ENCODE peak calls at places on chromosomes 4 and X, in six cellular contexts. Y is foreskin fibroblast, C is HFFc6, F is lower lobe of right lung, X is epithelial cell of esophagus, J is lower leg skin. D is an unnamed sample.
A peak's percentile ranks its signal among the peaks of the same experiment; 100 is the strongest.

GRCh38 chr4:8540072-8540471 is 40.1 kb upstream of the GPR78 start:
- DNase-seq in J (no peak), Y (no peak), F (no peak), C (no peak), X (no peak), D (no peak)

GRCh38 chr4:181770971-181771370 is 472.2 kb upstream of the TENM3 start:
- DNase-seq in Y (no peak), F (no peak), J (no peak), X (no peak), C (no peak), D (no peak)

GRCh38 chrX:1521459-1521956 is 15.5 kb downstream of the P2RY8 start:
- DNase-seq in F (no peak), J (no peak), X (no peak), Y (no peak), C (no peak), D (peak; percentile 99)

GRCh38 chr4:5638976-5639375 is 69.4 kb downstream of the EVC2 start:
- DNase-seq in C (peak; percentile 73), X (peak; percentile 12), F (no peak), Y (peak; percentile 41), J (no peak), D (no peak)

GRCh38 chr4:687048-687974 is 1.6 kb downstream of the SLC49A3 start:
- DNase-seq in J (peak; percentile 90), C (peak; percentile 87), Y (peak; percentile 93), F (peak; percentile 94), X (peak; percentile 87), D (no peak)

GRCh38 chr4:165507381-165507780 is 128.6 kb downstream of the CPE start:
- DNase-seq in F (no peak), X (no peak), C (no peak), J (no peak), Y (no peak), D (no peak)

GRCh38 chrX:74461384-74461783 is 40.1 kb downstream of the SLC16A2 start:
- DNase-seq in C (no peak), X (no peak), J (no peak), F (no peak), Y (no peak), D (no peak)

GRCh38 chrX:47623540-47624027 is 3.9 kb upstream of the SYN1 start:
- DNase-seq in C (peak; percentile 63), Y (peak; percentile 62), X (peak; percentile 67), J (peak; percentile 20), F (peak; percentile 54), D (no peak)

GRCh38 chr4:40065010-40065409 is 8.4 kb downstream of the N4BP2 start:
- DNase-seq in C (no peak), X (no peak), F (no peak), J (no peak), Y (no peak), D (no peak)

GRCh38 chrX:131729295-131729694 is 185.4 kb downstream of the OR13H1 start:
- DNase-seq in F (no peak), J (no peak), X (no peak), C (no peak), Y (no peak), D (no peak)

GRCh38 chr4:94038195-94038594 is 169.5 kb upstream of the SMARCAD1 start:
- DNase-seq in X (no peak), F (no peak), C (no peak), Y (no peak), J (no peak), D (no peak)

GRCh38 chr4:6458528-6458927 is 13.9 kb downstream of the PPP2R2C start:
- DNase-seq in J (no peak), F (no peak), X (no peak), Y (no peak), C (no peak), D (no peak)

GRCh38 chr4:35993606-35994005 is 250.7 kb downstream of the ARAP2 start:
- DNase-seq in C (no peak), F (no peak), X (no peak), J (no peak), Y (no peak), D (no peak)

GRCh38 chr4:148515248-148515647 is 73.0 kb upstream of the NR3C2 start:
- DNase-seq in F (no peak), X (peak; percentile 59), J (no peak), C (no peak), Y (peak; percentile 4), D (no peak)

GRCh38 chr4:113979157-113979972 is at the start of gene ARSJ:
- DNase-seq in F (peak; percentile 74), X (peak; percentile 75), Y (peak; percentile 77), C (peak; percentile 71), J (peak; percentile 26), D (no peak)

GRCh38 chr4:142846729-142847606 is 867 bp upstream of the INPP4B start:
- DNase-seq in Y (no peak), F (no peak), J (peak; percentile 29), C (peak; percentile 26), X (peak; percentile 76), D (peak; percentile 7)

GRCh38 chrX:13428055-13428786 is 108.4 kb upstream of the ATXN3L start:
- DNase-seq in F (no peak), X (peak; percentile 88), C (peak; percentile 47), Y (peak; percentile 89), J (no peak), D (no peak)

DNA sequence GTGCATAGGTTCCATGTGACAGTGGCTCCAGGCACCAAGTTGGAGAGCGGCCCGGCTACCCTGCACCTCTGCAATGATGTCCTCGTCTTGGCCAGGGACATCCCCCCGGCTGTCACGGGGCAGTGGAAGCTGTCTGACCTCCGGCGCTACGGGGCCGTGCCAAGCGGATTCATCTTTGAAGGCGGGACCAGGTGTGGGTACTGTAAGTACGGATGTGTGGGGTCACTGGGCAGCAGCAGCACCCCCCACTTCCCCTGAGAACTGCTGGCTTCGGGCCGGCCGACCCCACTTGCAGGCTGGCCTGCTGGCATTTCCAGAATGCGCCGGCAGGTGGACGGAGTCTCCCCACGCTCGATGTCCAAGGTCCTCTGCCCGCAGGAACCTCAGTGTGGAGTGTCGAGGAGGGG is 13.2 kb downstream of the DOK7 start:
- DNase-seq in F (peak; percentile 41), C (no peak), J (no peak), X (no peak), Y (no peak), D (no peak)
- TF ChIP-seq CTCF in F (no peak), C (no peak), J (no peak), X (no peak), Y (no peak), D (no peak)

GRCh38 chrX:89021964-89022363 is 274.9 kb downstream of the CPXCR1 start:
- DNase-seq in C (no peak), F (no peak), J (no peak), X (no peak), Y (no peak), D (no peak)
- TF ChIP-seq CTCF in C (no peak), F (no peak), J (no peak), X (no peak), Y (no peak), D (no peak)

GRCh38 chr4:151743128-151743854 is 17.5 kb downstream of the GATB start:
- DNase-seq in C (no peak), Y (no peak), J (no peak), F (no peak), X (peak; percentile 62), D (no peak)
- TF ChIP-seq CTCF in C (peak; percentile 32), Y (no peak), J (no peak), F (no peak), X (no peak), D (no peak)

GRCh38 chrX:95076449-95076848 is 1402.4 kb downstream of the FAM133A start:
- DNase-seq in Y (no peak), C (peak; percentile 59), F (no peak), J (no peak), X (peak; percentile 33), D (peak; percentile 7)
- TF ChIP-seq CTCF in Y (peak; percentile 37), C (peak; percentile 86), F (no peak), J (no peak), X (peak; percentile 50), D (peak; percentile 75)

GRCh38 chr4:20078644-20079043 is 173.1 kb upstream of the SLIT2 start:
- DNase-seq in Y (no peak), J (no peak), F (no peak), C (no peak), X (no peak), D (no peak)

GRCh38 chr4:20074450-20074849 is 177.3 kb upstream of the SLIT2 start:
- DNase-seq in C (no peak), Y (no peak), F (no peak), J (no peak), X (no peak), D (no peak)

GRCh38 chr4:20075479-20075878 is 176.2 kb upstream of the SLIT2 start:
- DNase-seq in J (no peak), F (no peak), X (no peak), Y (no peak), C (peak; percentile 18), D (no peak)
- TF ChIP-seq CTCF in J (no peak), F (no peak), X (peak; percentile 29), Y (no peak), C (peak; percentile 34), D (no peak)

DNA sequence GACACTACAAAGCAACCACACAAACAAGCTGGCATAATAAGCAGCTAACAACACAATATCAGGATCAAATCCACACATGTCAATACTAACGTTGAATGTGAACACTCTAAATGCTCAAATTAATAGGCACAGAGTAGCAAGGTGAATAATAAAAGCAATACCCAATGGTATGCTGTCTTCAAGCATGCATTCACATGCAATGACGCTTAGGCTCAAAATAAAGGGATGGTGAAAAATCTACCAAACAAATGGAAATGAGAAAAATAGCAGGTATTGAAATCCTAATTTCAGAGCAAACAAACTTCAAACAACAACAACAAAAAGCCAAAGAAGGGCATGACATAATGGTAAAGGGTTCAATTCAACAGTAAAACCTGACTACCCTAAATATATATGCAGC is 74.0 kb upstream of the FAM47B start:
- DNase-seq in F (no peak), Y (no peak), C (no peak), X (no peak), J (no peak), D (no peak)
- TF ChIP-seq CTCF in F (no peak), Y (no peak), C (no peak), X (no peak), J (no peak), D (no peak)

GRCh38 chr4:42637861-42638260 is 19.0 kb downstream of the ATP8A1 start:
- DNase-seq in J (no peak), X (no peak), Y (no peak), F (no peak), C (no peak), D (no peak)
- TF ChIP-seq CTCF in J (no peak), X (no peak), Y (no peak), F (no peak), C (no peak), D (no peak)

GRCh38 chr4:99205104-99205979 is 13.7 kb downstream of the ADH6 start:
- DNase-seq in J (peak; percentile 72), F (no peak), Y (peak; percentile 35), X (peak; percentile 53), C (no peak), D (no peak)
- TF ChIP-seq CTCF in J (no peak), F (no peak), Y (no peak), X (no peak), C (no peak), D (no peak)

GRCh38 chrX:18984381-18985185 is 669 bp upstream of the PHKA2 start:
- DNase-seq in C (peak; percentile 55), Y (peak; percentile 64), X (peak; percentile 82), J (peak; percentile 58), F (peak; percentile 88), D (peak; percentile 87)
- TF ChIP-seq CTCF in C (peak; percentile 73), Y (peak; percentile 38), X (peak; percentile 39), J (no peak), F (peak; percentile 44), D (no peak)

GRCh38 chrX:43328358-43328946 is 327.6 kb upstream of the MAOA start:
- DNase-seq in C (no peak), Y (no peak), X (no peak), J (no peak), F (no peak), D (peak; percentile 26)

GRCh38 chrX:43333543-43333942 is 322.6 kb upstream of the MAOA start:
- DNase-seq in Y (no peak), C (no peak), J (no peak), X (peak; percentile 8), F (no peak), D (peak; percentile 29)
- TF ChIP-seq CTCF in Y (no peak), C (no peak), J (no peak), X (peak; percentile 24), F (no peak), D (peak; percentile 42)

D was measured in OCI-LY7.